ENCODE peak calls at places on chromosomes 12 and 14, in four cellular contexts. M is tibial nerve, X is suprapubic skin, C is esophagus squamous epithelium. K is an unnamed sample. For H3K9me3, the result is how much of the 10 kb centered on the place peaks cover.

GRCh38 chr14:104939666-104940410 is 15.2 kb downstream of the PLD4 start:
- DNase-seq in M (peak), X (peak), C (no peak), K (no peak)

GRCh38 chr14:77988966-77989365 is 181.2 kb upstream of the NRXN3 start:
- DNase-seq in M (peak), X (no peak), C (no peak), K (no peak)

GRCh38 chr14:24368215-24368561 is 204 bp downstream of the NFATC4 start:
- DNase-seq in M (no peak), X (no peak), C (no peak), K (no peak)

GRCh38 chr14:36056846-36057245 is 119.7 kb downstream of the PTCSC3 start:
- DNase-seq in M (no peak), X (no peak), C (no peak), K (no peak)

GRCh38 chr12:49703647-49704137 is 3.5 kb downstream of the FMNL3 start:
- DNase-seq in M (no peak), X (no peak), C (no peak), K (peak)

GRCh38 chr12:107415066-107415465 is 270.5 kb upstream of the PWP1 start:
- DNase-seq in M (no peak), X (no peak), C (no peak), K (no peak)

GRCh38 chr14:92694807-92695206 is 53.6 kb downstream of the LGMN start:
- DNase-seq in M (no peak), X (no peak), C (no peak), K (no peak)

GRCh38 chr12:27338473-27338872 is 5.8 kb downstream of the BMAL2 start:
- DNase-seq in M (no peak), X (no peak), C (no peak), K (no peak)

GRCh38 chr14:54535126-54535525 is 25.4 kb downstream of the CGRRF1 start:
- DNase-seq in M (no peak), X (no peak), C (no peak), K (no peak)

GRCh38 chr12:14868916-14869315 is 16.7 kb downstream of the MGP start:
- DNase-seq in M (no peak), X (no peak), C (no peak), K (no peak)

GRCh38 chr12:7101047-7101693 is 7.8 kb downstream of the C1RL start:
- DNase-seq in M (no peak), X (peak), C (no peak), K (no peak)

GRCh38 chr12:50934981-50935807 is 17.1 kb upstream of the HIGD1C start:
- DNase-seq in M (no peak), X (no peak), C (no peak), K (no peak)

GRCh38 chr12:46071335-46071734 is 81.0 kb upstream of the SCAF11 start:
- DNase-seq in M (no peak), X (no peak), C (no peak), K (no peak)

GRCh38 chr12:93361159-93361919 is 16.4 kb upstream of the NUDT4 start:
- DNase-seq in M (no peak), X (no peak), C (no peak), K (no peak)

GRCh38 chr12:118237053-118237665 is 101.2 kb downstream of the PEBP1 start:
- DNase-seq in M (no peak), X (no peak), C (no peak), K (no peak)

GRCh38 chr12:22657538-22657937 is 32.6 kb downstream of the ETNK1 start:
- DNase-seq in M (no peak), X (no peak), C (no peak), K (no peak)

GRCh38 chr12:104790296-104791125 is 167.6 kb downstream of the SLC41A2 start:
- DNase-seq in M (no peak), X (no peak), C (no peak), K (peak)

GRCh38 chr12:64992641-64993040 is 128.5 kb downstream of the WIF1 start:
- DNase-seq in M (no peak), X (no peak), C (no peak), K (no peak)

GRCh38 chr14:68655961-68656360 is 136.9 kb downstream of the ZFP36L1 start:
- DNase-seq in M (no peak), X (no peak), C (no peak), K (no peak)
- TF ChIP-seq CTCF in M (peak), X (no peak), C (no peak), K (no peak)

GRCh38 chr12:109153711-109154434 is 37.5 kb downstream of the ACACB start:
- DNase-seq in M (no peak), X (no peak), C (no peak), K (peak)

GRCh38 chr12:109156036-109156435 is 39.6 kb downstream of the ACACB start:
- DNase-seq in M (no peak), X (no peak), C (no peak), K (no peak)

GRCh38 chr12:109157986-109158385 is 41.6 kb downstream of the ACACB start:
- DNase-seq in M (no peak), X (no peak), C (no peak), K (no peak)

GRCh38 chr12:109156586-109156985 is 40.2 kb downstream of the ACACB start:
- DNase-seq in M (no peak), X (no peak), C (no peak), K (no peak)

GRCh38 chr12:109154485-109155438 is 38.4 kb downstream of the ACACB start:
- DNase-seq in M (peak), X (peak), C (peak), K (peak)
- H3K9me3 ChIP-seq in M (under half), X (under half), C (under half), K (under half)

DNA sequence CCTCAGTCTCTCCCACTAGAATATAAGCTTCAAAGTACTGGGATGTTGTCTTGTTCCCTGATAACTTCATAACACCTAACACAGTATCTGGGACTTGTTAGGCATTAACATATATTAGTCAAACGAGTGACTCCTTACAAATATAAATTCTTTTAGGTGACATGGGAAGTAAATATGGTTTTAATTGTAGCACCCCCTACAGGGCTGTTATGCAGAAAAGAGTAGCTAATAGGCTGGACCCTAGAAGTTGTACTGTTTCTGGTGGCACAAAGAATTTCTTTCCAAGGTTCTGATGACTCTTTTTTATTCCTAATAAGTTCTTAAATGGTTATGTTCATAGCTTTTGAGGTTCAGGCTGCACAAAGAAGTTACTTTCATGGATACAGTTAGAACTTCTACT is 29.8 kb downstream of the GPATCH2L start:
- DNase-seq in M (no peak), X (no peak), C (no peak), K (no peak)
- TF ChIP-seq CTCF in M (no peak), X (no peak), C (no peak), K (peak)

GRCh38 chr14:79878785-79879184 is 332.5 kb downstream of the DIO2 start:
- DNase-seq in M (no peak), X (no peak), C (no peak), K (no peak)
- H3K9me3 ChIP-seq in M (under half), X (under half), C (under half), K (under half)

DNA sequence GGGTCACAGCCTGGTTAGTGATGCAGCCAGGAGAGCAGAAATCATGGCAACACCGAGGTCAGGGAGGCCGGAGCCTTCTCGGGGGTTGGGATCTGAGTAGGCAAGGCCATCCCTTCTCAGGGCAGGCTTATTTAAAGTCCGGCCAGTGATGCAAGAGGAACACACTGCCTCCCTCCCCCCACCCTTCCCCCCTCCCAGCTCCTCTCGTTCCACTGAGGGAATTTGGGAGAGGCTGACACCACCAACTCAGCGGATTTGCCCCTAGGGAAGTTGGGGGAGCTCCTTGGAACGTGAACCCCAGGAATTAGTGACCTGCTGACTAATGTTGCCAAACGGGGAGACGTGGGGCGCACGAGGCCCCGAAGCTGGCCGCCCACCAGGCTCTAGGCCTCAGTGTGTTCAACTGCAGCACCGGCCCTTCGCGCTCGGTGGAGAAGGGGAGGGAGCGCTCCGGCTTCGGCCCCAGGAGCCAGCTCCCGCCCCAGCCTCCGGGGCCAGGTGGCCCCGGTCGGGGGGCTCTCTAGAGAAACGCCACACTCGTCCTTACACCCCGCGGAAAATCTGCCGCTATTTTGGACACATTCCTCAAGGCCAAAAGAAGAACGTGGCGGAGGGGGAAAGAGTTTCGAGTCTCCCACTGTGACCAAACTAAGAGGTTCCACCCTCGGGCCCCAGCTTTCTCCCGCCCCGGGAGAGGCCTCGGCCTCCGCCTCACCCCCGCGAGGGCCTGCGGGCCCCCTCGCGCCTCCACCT is 1.6 kb downstream of the CTDSP2 start:
- DNase-seq in M (peak), X (peak), C (no peak), K (peak)
- TF ChIP-seq CTCF in M (no peak), X (no peak), C (no peak), K (no peak)

GRCh38 chr14:98293527-98293926 is 978.5 kb downstream of the BCL11B start:
- DNase-seq in M (no peak), X (no peak), C (no peak), K (no peak)
- H3K9me3 ChIP-seq in M (under half), X (under half), C (under half), K (under half)

DNA sequence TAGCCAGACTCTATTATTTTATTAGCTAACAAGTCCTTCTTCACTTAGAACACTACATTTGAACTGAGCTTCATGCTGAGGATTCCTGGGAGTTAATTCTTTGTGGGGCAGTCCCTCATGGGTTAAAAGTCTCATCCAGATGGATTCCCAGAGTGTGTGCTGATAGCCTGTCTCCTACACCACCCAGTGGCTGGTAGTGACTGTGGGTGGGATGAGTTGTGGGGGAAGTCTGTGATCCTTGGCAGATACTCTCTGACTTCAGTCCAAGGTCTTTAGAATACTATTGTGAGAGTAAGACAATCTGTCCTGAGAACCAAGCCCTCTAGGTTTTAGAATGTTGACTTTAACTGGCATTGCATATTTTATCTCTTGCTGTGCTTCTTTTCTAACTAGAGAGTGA is 37.2 kb downstream of the AKAP6 start:
- DNase-seq in M (no peak), X (no peak), C (no peak), K (no peak)
- TF ChIP-seq CTCF in M (no peak), X (no peak), C (no peak), K (no peak)

K was measured in CD8-positive, alpha-beta T cell.